ENCODE peak calls at places on chromosomes 11 and 22, in six cellular contexts. L, O, Z, P, E and C are unnamed samples.

GRCh38 chr11:1230456-1231395 is 7.9 kb downstream of the MUC5B start:
- DNase-seq in L (no peak), O (no peak), Z (peak; percentile 17), P (no peak), E (no peak), C (no peak)

GRCh38 chr11:43576834-43577521 is 103.6 kb upstream of the HSD17B12 start:
- DNase-seq in L (peak; percentile 35), O (peak; percentile 88), Z (no peak), P (no peak), E (peak; percentile 44), C (no peak)

GRCh38 chr11:65498977-65499712 is at the start of gene MALAT1:
- DNase-seq in L (peak; percentile 93), O (peak; percentile 67), Z (peak; percentile 93), P (peak; percentile 97), E (peak; percentile 96), C (peak; percentile 97)

GRCh38 chr22:18973264-18974031 is 37.4 kb upstream of the PRODH start:
- DNase-seq in L (no peak), O (peak; percentile 14), Z (peak; percentile 70), P (no peak), E (no peak), C (no peak)

GRCh38 chr11:57124912-57125311 is 56.8 kb upstream of the LRRC55 start:
- DNase-seq in L (no peak), O (no peak), Z (no peak), P (no peak), E (no peak), C (no peak)

GRCh38 chr11:116510166-116510565 is 262.6 kb downstream of the BUD13 start:
- DNase-seq in L (no peak), O (no peak), Z (no peak), P (no peak), E (no peak), C (no peak)

GRCh38 chr11:69218946-69219720 is 63.4 kb downstream of the SMIM38 start:
- DNase-seq in L (no peak), O (no peak), Z (no peak), P (no peak), E (peak; percentile 11), C (no peak)

GRCh38 chr22:50703726-50704509 is 31.3 kb downstream of the SHANK3 start:
- DNase-seq in L (peak; percentile 11), O (no peak), Z (peak; percentile 20), P (no peak), E (no peak), C (no peak)

GRCh38 chr11:122317337-122317736 is 201.3 kb upstream of the BLID start:
- DNase-seq in L (no peak), O (no peak), Z (no peak), P (no peak), E (no peak), C (no peak)

GRCh38 chr11:76266269-76266668 is 60.0 kb upstream of the WNT11 start:
- DNase-seq in L (no peak), O (no peak), Z (no peak), P (no peak), E (no peak), C (peak; percentile 81)

GRCh38 chr11:124199702-124200101 is 16.6 kb downstream of the OR10D3 start:
- DNase-seq in L (no peak), O (no peak), Z (no peak), P (no peak), E (no peak), C (no peak)

GRCh38 chr11:3639841-3640240 is 2.0 kb downstream of the ART5 start:
- DNase-seq in L (no peak), O (no peak), Z (no peak), P (no peak), E (no peak), C (no peak)

GRCh38 chr22:32053165-32053755 is 10.2 kb downstream of the SLC5A1 start:
- DNase-seq in L (no peak), O (no peak), Z (no peak), P (no peak), E (no peak), C (no peak)

DNA sequence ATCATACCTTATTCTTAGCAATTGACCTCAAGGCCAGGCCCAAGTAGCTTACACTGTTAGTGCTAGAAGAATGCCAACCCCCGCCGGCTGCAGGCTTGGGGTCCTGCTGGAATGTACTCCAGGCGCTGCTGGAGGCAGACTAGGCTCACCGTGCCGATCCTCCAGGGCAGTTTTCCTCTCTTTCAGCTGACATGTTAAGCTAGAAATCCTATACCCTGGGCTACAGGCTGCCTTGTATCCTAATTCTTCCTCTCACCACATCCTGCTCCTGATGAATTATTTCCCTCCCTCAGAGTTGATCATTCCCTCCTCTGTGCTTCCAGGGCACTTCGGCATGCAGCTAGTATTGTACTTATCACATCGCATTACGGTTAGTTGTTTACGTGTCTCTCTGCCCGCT is 3.4 kb downstream of the SPTBN2 start:
- DNase-seq in L (no peak), O (no peak), Z (no peak), P (no peak), E (no peak), C (no peak)
- H3K4me3 ChIP-seq in L (no peak overlapping the region), O (no peak overlapping the region), Z (peak overlapping the region; percentile 67), P (no peak overlapping the region), E (no peak overlapping the region), C (no peak overlapping the region)

GRCh38 chr11:47163198-47163597 is 13.5 kb downstream of the ARFGAP2 start:
- DNase-seq in L (no peak), O (no peak), Z (no peak), P (no peak), E (no peak), C (no peak)

GRCh38 chr11:47163898-47164297 is 12.8 kb downstream of the ARFGAP2 start:
- DNase-seq in L (no peak), O (no peak), Z (no peak), P (no peak), E (no peak), C (no peak)

GRCh38 chr11:47164321-47164720 is 12.4 kb downstream of the ARFGAP2 start:
- DNase-seq in L (no peak), O (no peak), Z (no peak), P (no peak), E (no peak), C (no peak)

GRCh38 chr11:47165294-47165840 is 11.3 kb downstream of the ARFGAP2 start:
- DNase-seq in L (no peak), O (no peak), Z (no peak), P (no peak), E (no peak), C (no peak)

DNA sequence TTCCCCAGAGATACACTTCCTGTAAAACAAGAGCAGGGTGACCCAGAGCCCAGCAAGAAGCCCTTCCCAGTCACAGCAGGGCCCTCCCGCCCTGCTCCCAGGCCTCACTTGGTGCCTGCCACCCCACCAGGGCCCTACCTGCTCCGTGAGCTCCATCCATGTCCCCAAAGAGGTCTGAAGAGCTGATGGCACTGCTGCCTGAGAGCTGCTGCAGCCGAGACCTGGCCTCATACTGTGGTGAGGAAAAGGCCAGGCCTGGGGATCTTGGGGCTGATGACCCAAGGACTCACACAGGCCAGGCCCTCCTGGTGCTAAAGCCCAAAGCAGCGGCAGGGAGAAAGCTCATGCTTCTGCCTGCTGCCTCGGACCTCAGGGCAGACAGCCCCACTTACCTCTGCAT is 10.3 kb downstream of the ARFGAP2 start:
- DNase-seq in L (no peak), O (no peak), Z (no peak), P (no peak), E (no peak), C (no peak)
- H3K4me3 ChIP-seq in L (no peak overlapping the region), O (no peak overlapping the region), Z (no peak overlapping the region), P (no peak overlapping the region), E (no peak overlapping the region), C (no peak overlapping the region)

DNA sequence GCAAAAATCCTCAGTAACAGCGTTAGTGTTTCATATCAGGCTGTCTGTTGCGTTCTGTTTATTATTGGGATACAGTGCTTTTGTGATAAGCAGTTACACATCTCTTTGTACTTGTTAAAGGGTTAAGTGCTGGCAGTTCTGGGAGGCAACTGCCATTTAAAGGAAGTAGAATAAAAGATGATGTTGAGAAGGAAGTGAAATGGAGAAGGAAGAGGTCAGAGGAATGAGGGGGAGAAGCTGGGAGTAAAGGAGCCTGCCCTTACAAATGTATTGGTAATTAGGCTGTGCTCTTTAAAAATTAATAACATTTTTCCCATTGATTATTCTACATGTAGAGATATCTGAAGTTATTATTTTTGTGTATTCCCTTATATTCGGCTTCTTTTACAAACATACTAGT is 674.7 kb downstream of the NTM start:
- DNase-seq in L (no peak), O (no peak), Z (no peak), P (no peak), E (no peak), C (no peak)
- H3K4me3 ChIP-seq in L (no peak overlapping the region), O (no peak overlapping the region), Z (no peak overlapping the region), P (no peak overlapping the region), E (no peak overlapping the region), C (no peak overlapping the region)

GRCh38 chr11:111455291-111456085 is 56.7 kb downstream of the BTG4 start:
- DNase-seq in L (no peak), O (no peak), Z (no peak), P (no peak), E (no peak), C (no peak)
- H3K4me3 ChIP-seq in L (no peak overlapping the region), O (no peak overlapping the region), Z (no peak overlapping the region), P (no peak overlapping the region), E (no peak overlapping the region), C (no peak overlapping the region)

GRCh38 chr11:28675183-28675582 is 567.0 kb downstream of the METTL15 start:
- DNase-seq in L (no peak), O (no peak), Z (no peak), P (no peak), E (no peak), C (no peak)

GRCh38 chr11:28677719-28678118 is 569.5 kb downstream of the METTL15 start:
- DNase-seq in L (no peak), O (no peak), Z (no peak), P (no peak), E (no peak), C (no peak)

GRCh38 chr11:28671326-28671725 is 563.1 kb downstream of the METTL15 start:
- DNase-seq in L (no peak), O (no peak), Z (no peak), P (no peak), E (no peak), C (no peak)

GRCh38 chr11:28674432-28675076 is 566.4 kb downstream of the METTL15 start:
- DNase-seq in L (no peak), O (no peak), Z (no peak), P (peak; percentile 13), E (no peak), C (no peak)

DNA sequence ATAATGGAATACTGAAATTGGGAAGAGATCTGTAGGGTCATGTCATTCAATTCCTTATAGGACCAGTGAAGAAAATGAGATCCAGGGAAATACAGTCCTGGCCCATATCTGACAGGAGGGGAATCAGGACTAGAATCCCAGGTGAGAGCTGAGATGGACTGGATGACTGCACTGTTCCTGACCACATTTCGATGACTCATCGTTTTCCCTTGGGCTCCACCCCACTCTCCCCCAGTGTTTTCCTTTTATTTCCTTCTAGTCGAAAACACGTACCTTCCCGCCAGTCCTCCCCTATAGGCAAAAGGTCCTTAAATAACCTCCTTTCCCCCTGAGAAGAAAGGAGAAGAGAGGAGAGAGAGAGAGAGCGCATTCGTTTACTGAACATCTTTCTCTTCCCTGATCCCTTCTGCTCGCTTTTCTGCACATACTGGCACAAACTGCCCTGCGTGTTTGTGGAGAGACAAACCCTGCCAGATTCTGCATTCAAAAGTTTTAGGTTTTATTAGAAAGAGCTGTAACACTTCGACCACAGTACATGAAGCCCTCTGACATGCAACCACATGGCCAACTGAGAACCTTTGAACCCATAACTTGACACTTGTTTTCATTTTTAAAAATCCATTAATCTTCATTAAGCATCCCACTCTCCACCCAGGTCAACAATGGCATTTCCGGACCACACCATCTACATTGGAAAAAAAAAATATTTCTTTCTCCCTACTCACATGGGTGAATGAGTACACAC is 565.7 kb downstream of the METTL15 start:
- DNase-seq in L (no peak), O (no peak), Z (no peak), P (no peak), E (no peak), C (no peak)
- H3K4me3 ChIP-seq in L (no peak overlapping the region), O (no peak overlapping the region), Z (no peak overlapping the region), P (no peak overlapping the region), E (no peak overlapping the region), C (no peak overlapping the region)

GRCh38 chr22:36928826-36929535 is 15.6 kb downstream of the CSF2RB start:
- DNase-seq in L (no peak), O (no peak), Z (no peak), P (no peak), E (no peak), C (peak; percentile 32)
- H3K4me3 ChIP-seq in L (no peak overlapping the region), O (no peak overlapping the region), Z (no peak overlapping the region), P (no peak overlapping the region), E (no peak overlapping the region), C (no peak overlapping the region)